ENCODE peak calls at places on chromosome 12, in seven cellular contexts. V, N, A, T, G, L and I are unnamed samples.

GRCh38 chr12:75660107-75660530 is 148.7 kb upstream of the KRR1 start:
- DNase-seq in V (no peak), N (no peak), A (no peak), T (no peak), G (no peak), L (no peak), I (no peak)

GRCh38 chr12:122356192-122356635 is 66.3 kb downstream of the CLIP1 start:
- DNase-seq in V (peak; percentile 66), N (peak; percentile 18), A (peak; percentile 68), T (peak; percentile 51), G (peak; percentile 22), L (peak; percentile 54), I (no peak)

GRCh38 chr12:195191-195590 is 18.8 kb downstream of the SLC6A12 start:
- DNase-seq in V (no peak), N (no peak), A (no peak), T (no peak), G (no peak), L (no peak), I (no peak)

GRCh38 chr12:97758102-97758501 is 295.5 kb downstream of the RMST start:
- DNase-seq in V (no peak), N (no peak), A (no peak), T (no peak), G (no peak), L (no peak), I (no peak)

GRCh38 chr12:77679701-77680100 is 151.0 kb upstream of the NAV3 start:
- DNase-seq in V (no peak), N (no peak), A (no peak), T (no peak), G (no peak), L (no peak), I (no peak)

GRCh38 chr12:111758120-111758561 is 8.6 kb upstream of the ALDH2 start:
- DNase-seq in V (peak; percentile 54), N (no peak), A (no peak), T (no peak), G (no peak), L (no peak), I (peak; percentile 66)

GRCh38 chr12:95857799-95858198 is 953 bp upstream of the SNRPF start:
- DNase-seq in V (no peak), N (no peak), A (no peak), T (no peak), G (no peak), L (no peak), I (no peak)

GRCh38 chr12:45785315-45785714 is 55.8 kb downstream of the ARID2 start:
- DNase-seq in V (no peak), N (no peak), A (no peak), T (no peak), G (no peak), L (no peak), I (no peak)

GRCh38 chr12:106994579-106995220 is 7.8 kb upstream of the MTERF2 start:
- DNase-seq in V (no peak), N (no peak), A (no peak), T (no peak), G (no peak), L (no peak), I (no peak)

GRCh38 chr12:59078027-59078426 is 157.7 kb upstream of the LRIG3 start:
- DNase-seq in V (no peak), N (no peak), A (no peak), T (no peak), G (no peak), L (no peak), I (no peak)

GRCh38 chr12:131909596-131910219 is 15.3 kb downstream of the ULK1 start:
- DNase-seq in V (no peak), N (no peak), A (no peak), T (no peak), G (no peak), L (no peak), I (peak; percentile 85)

GRCh38 chr12:122459211-122459610 is 36.7 kb upstream of the CLIP1 start:
- DNase-seq in V (no peak), N (no peak), A (no peak), T (no peak), G (no peak), L (no peak), I (no peak)

GRCh38 chr12:97168804-97169203 is 261.7 kb downstream of the NEDD1 start:
- DNase-seq in V (no peak), N (no peak), A (no peak), T (no peak), G (no peak), L (no peak), I (no peak)

GRCh38 chr12:74999474-74999873 is 210.2 kb downstream of the KCNC2 start:
- DNase-seq in V (no peak), N (no peak), A (no peak), T (no peak), G (no peak), L (no peak), I (no peak)

GRCh38 chr12:40222247-40222646 is 2.5 kb upstream of the LRRK2 start:
- DNase-seq in V (no peak), N (no peak), A (no peak), T (no peak), G (no peak), L (no peak), I (no peak)

GRCh38 chr12:64665506-64665905 is 55.2 kb downstream of the RASSF3 start:
- DNase-seq in V (peak; percentile 62), N (no peak), A (no peak), T (peak; percentile 56), G (no peak), L (no peak), I (no peak)
- H3K4me3 ChIP-seq in V (no peak overlapping the region), N (no peak overlapping the region), A (no peak overlapping the region), T (no peak overlapping the region), G (no peak overlapping the region), L (no peak overlapping the region), I (no peak overlapping the region)

GRCh38 chr12:71655495-71655894 is 8.2 kb downstream of the ZFC3H1 start:
- DNase-seq in V (no peak), N (no peak), A (no peak), T (no peak), G (no peak), L (no peak), I (no peak)
- H3K27ac ChIP-seq in V (no peak overlapping the region), N (no peak overlapping the region), A (no peak overlapping the region), T (no peak overlapping the region), G (no peak overlapping the region), L (no peak overlapping the region), I (no peak overlapping the region)

GRCh38 chr12:108475396-108475795 is 39.7 kb upstream of the FICD start:
- DNase-seq in V (no peak), N (no peak), A (no peak), T (no peak), G (no peak), L (no peak), I (no peak)

GRCh38 chr12:108478611-108479010 is 36.5 kb upstream of the FICD start:
- DNase-seq in V (no peak), N (no peak), A (no peak), T (no peak), G (no peak), L (no peak), I (no peak)

GRCh38 chr12:108479364-108480070 is 35.6 kb upstream of the FICD start:
- DNase-seq in V (no peak), N (no peak), A (no peak), T (no peak), G (no peak), L (no peak), I (no peak)

GRCh38 chr12:108477881-108478259 is 37.2 kb upstream of the FICD start:
- DNase-seq in V (no peak), N (no peak), A (no peak), T (no peak), G (no peak), L (no peak), I (no peak)

DNA sequence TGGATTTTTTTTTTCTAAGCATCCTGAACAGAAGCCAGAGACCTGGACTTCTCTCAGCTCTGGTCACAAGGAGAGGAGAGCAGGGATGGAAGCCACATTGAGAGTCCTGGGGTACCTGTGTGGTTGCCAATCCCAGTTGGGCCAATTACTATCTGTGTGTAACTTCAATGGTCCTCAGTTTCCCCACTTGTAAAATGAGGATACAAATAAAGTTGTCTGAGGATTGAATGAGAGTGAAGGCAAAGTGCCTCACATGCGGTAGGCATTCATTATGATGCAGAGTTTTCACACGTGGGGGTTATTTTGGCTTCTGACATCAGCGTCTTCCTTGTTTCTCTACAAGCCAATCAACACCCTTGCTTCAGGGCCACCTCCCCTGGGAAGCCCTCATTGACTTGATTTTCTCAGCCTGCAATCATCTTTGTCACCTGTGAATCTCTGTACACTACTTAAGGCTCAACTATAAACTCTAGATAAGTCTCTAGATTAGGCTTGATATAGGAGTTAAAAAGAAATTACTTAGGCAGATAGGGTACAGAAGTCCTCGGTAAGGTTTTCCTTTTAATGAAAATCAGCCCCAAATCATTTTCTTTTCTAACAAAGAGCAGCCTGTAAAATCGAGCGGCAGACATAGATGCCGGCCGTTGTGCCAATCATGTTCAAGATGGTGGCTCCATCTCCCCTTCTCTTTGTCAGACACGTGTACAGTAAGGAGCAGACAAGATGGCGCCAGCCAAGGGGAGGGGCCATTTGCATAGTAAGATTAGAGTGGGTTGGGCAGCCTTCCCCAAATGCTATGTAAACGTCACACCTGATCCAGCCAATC is 37.8 kb upstream of the FICD start:
- DNase-seq in V (no peak), N (no peak), A (no peak), T (no peak), G (no peak), L (no peak), I (no peak)
- TF ChIP-seq EP300 in V (no peak), N (no peak), A (no peak), T (no peak), G (no peak), L (no peak), I (no peak)

DNA sequence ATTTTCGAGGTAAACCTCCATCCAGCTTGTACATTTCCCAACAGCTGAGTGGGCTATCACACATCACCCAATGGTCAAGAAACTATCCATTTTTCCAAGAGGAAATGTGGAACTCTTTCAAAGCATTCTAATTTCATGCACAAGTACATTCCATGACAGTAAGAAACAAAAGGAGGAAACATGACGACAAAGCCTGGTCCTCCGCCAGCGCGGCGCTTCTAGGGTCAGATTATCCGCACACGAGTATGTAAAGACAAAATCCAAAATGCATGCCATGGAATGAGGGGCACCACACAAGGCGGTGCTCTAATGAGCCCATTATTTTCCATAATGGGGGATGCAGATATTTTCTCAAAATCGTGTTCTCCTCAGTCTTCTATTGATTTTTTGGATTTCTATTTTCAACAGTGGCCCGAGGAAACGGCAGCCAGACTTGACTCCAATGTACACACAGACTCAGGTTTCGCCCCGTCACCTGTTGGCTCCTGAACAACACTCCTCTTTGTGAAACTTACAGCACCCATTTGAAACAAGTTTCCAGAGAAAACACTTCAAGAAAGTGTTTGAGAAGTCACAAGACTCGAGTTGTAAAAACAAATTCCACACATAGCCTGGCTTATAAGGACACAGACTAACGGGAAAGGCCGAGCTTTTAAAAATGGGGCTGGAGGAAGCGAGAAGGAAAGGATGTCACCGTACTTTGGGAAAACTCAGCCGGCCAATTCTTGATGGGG is 107.3 kb downstream of the PRICKLE1 start:
- DNase-seq in V (no peak), N (peak; percentile 50), A (peak; percentile 46), T (no peak), G (no peak), L (peak; percentile 3), I (peak; percentile 87)
- H3K4me3 ChIP-seq in V (peak overlapping the region; percentile 71), N (peak overlapping the region; percentile 83), A (peak overlapping the region; percentile 95), T (peak overlapping the region; percentile 70), G (peak overlapping the region; percentile 90), L (peak overlapping the region; percentile 88), I (peak overlapping the region; percentile 85)